ENCODE peak calls at places on chromosomes 1 and 21, in ten cellular contexts. W is neural progenitor cell, T is mammary epithelial cell, U is IMR-90, L is OCI-LY7, O is A549, F is Karpas-422, Y is endothelial cell of umbilical vein, J is neuronal stem cell, V is HCT116. R is an unnamed sample.

GRCh38 chr21:46095814-46096595 is 1.9 kb upstream of the COL6A2 start:
- DNase-seq in W (no peak), T (no peak), U (no peak), L (no peak), O (no peak), F (no peak), Y (no peak), J (no peak), V (no peak), R (no peak)

GRCh38 chr1:209513226-209513625 is 70.3 kb upstream of the CAMK1G start:
- DNase-seq in W (peak), T (peak), U (peak), L (peak), O (peak), F (peak), Y (peak), J (peak), V (peak), R (peak)

GRCh38 chr1:235783148-235783776 is 83.4 kb downstream of the LYST start:
- DNase-seq in W (peak), T (peak), U (peak), L (peak), O (peak), F (peak), Y (peak), J (peak), V (peak), R (peak)

GRCh38 chr1:86068126-86068805 is 88.3 kb downstream of the COL24A1 start:
- DNase-seq in W (no peak), T (no peak), U (peak), L (no peak), O (no peak), F (no peak), Y (peak), J (no peak), V (no peak), R (no peak)

GRCh38 chr1:39427369-39427768 is 64.1 kb upstream of the BMP8A start:
- DNase-seq in W (no peak), T (no peak), U (no peak), L (no peak), O (no peak), F (no peak), Y (no peak), J (no peak), V (no peak), R (no peak)

GRCh38 chr1:164622057-164622840 is 63.3 kb downstream of the PBX1 start:
- DNase-seq in W (no peak), T (no peak), U (no peak), L (no peak), O (no peak), F (no peak), Y (no peak), J (no peak), V (no peak), R (no peak)

GRCh38 chr1:230277201-230277771 is 148.8 kb downstream of the PGBD5 start:
- DNase-seq in W (peak), T (no peak), U (no peak), L (peak), O (no peak), F (no peak), Y (no peak), J (peak), V (no peak), R (no peak)

GRCh38 chr21:28375708-28376385 is 616.8 kb downstream of the LTN1 start:
- DNase-seq in W (no peak), T (no peak), U (peak), L (no peak), O (no peak), F (no peak), Y (peak), J (no peak), V (no peak), R (peak)

GRCh38 chr1:187759934-187760333 is 931.2 kb downstream of the PLA2G4A start:
- DNase-seq in W (no peak), T (no peak), U (peak), L (no peak), O (no peak), F (no peak), Y (no peak), J (no peak), V (no peak), R (no peak)

GRCh38 chr1:183812686-183813569 is 8.0 kb downstream of the RGL1 start:
- DNase-seq in W (peak), T (peak), U (peak), L (no peak), O (no peak), F (no peak), Y (peak), J (no peak), V (no peak), R (peak)

GRCh38 chr21:35770101-35770945 is 290.0 kb downstream of the SETD4 start:
- DNase-seq in W (no peak), T (no peak), U (no peak), L (no peak), O (no peak), F (no peak), Y (no peak), J (no peak), V (no peak), R (no peak)

GRCh38 chr21:33434770-33435360 is 31.7 kb downstream of the IFNGR2 start:
- DNase-seq in W (no peak), T (peak), U (peak), L (peak), O (no peak), F (no peak), Y (peak), J (no peak), V (no peak), R (peak)

GRCh38 chr1:6501414-6501813 is 9.9 kb upstream of the PLEKHG5 start:
- DNase-seq in W (no peak), T (no peak), U (no peak), L (no peak), O (no peak), F (no peak), Y (no peak), J (no peak), V (no peak), R (no peak)

GRCh38 chr1:84377480-84378095 is 20.7 kb upstream of the DNASE2B start:
- DNase-seq in W (no peak), T (peak), U (peak), L (no peak), O (no peak), F (no peak), Y (no peak), J (no peak), V (no peak), R (peak)

GRCh38 chr21:42437786-42438185 is 34.1 kb downstream of the UBASH3A start:
- DNase-seq in W (peak), T (no peak), U (peak), L (no peak), O (no peak), F (no peak), Y (no peak), J (peak), V (no peak), R (no peak)

GRCh38 chr1:161913482-161914140 is 110.1 kb downstream of the OLFML2B start:
- DNase-seq in W (no peak), T (peak), U (peak), L (no peak), O (peak), F (no peak), Y (no peak), J (no peak), V (no peak), R (no peak)

GRCh38 chr1:225911207-225912130 is 12.6 kb downstream of the PYCR2 start:
- DNase-seq in W (peak), T (no peak), U (peak), L (no peak), O (peak), F (no peak), Y (peak), J (peak), V (peak), R (peak)

GRCh38 chr1:231612393-231613089 is 14.0 kb upstream of the DISC1 start:
- DNase-seq in W (no peak), T (no peak), U (no peak), L (peak), O (no peak), F (peak), Y (no peak), J (no peak), V (no peak), R (no peak)

GRCh38 chr21:45580576-45581321 is 38.5 kb upstream of the SLC19A1 start:
- DNase-seq in W (no peak), T (no peak), U (no peak), L (no peak), O (no peak), F (no peak), Y (no peak), J (no peak), V (no peak), R (no peak)

GRCh38 chr1:87180682-87181081 is 148.0 kb upstream of the LMO4 start:
- DNase-seq in W (no peak), T (no peak), U (no peak), L (no peak), O (no peak), F (no peak), Y (no peak), J (no peak), V (no peak), R (no peak)

GRCh38 chr1:56758135-56758534 is 61.1 kb downstream of the FYB2 start:
- DNase-seq in W (peak), T (peak), U (no peak), L (no peak), O (peak), F (no peak), Y (no peak), J (peak), V (peak), R (no peak)

GRCh38 chr1:226047495-226047894 is 15.0 kb upstream of the H3-3A start:
- DNase-seq in W (no peak), T (no peak), U (peak), L (no peak), O (no peak), F (no peak), Y (no peak), J (no peak), V (no peak), R (no peak)

GRCh38 chr21:41865002-41865777 is 14.0 kb downstream of the PRDM15 start:
- DNase-seq in W (no peak), T (no peak), U (no peak), L (no peak), O (no peak), F (no peak), Y (no peak), J (no peak), V (no peak), R (no peak)

GRCh38 chr1:94416901-94417701 is 1.1 kb upstream of the ABCD3 start:
- DNase-seq in W (no peak), T (peak), U (peak), L (peak), O (peak), F (no peak), Y (peak), J (no peak), V (no peak), R (peak)

GRCh38 chr21:35783686-35784085 is 276.6 kb downstream of the SETD4 start:
- DNase-seq in W (no peak), T (peak), U (no peak), L (no peak), O (no peak), F (no peak), Y (no peak), J (no peak), V (no peak), R (no peak)

GRCh38 chr1:7224644-7225043 is 439.4 kb downstream of the CAMTA1 start:
- DNase-seq in W (peak), T (no peak), U (no peak), L (no peak), O (peak), F (peak), Y (no peak), J (no peak), V (peak), R (peak)

GRCh38 chr1:118258975-118259374 is 73.9 kb upstream of the SPAG17 start:
- DNase-seq in W (no peak), T (no peak), U (no peak), L (no peak), O (no peak), F (no peak), Y (no peak), J (no peak), V (no peak), R (no peak)

GRCh38 chr1:185720633-185721272 is 13.4 kb upstream of the HMCN1 start:
- DNase-seq in W (peak), T (peak), U (peak), L (peak), O (peak), F (peak), Y (peak), J (no peak), V (peak), R (peak)

GRCh38 chr1:93442276-93442675 is 5.6 kb upstream of the FNBP1L start:
- DNase-seq in W (no peak), T (peak), U (no peak), L (no peak), O (peak), F (no peak), Y (no peak), J (no peak), V (no peak), R (no peak)

GRCh38 chr1:186033744-186034345 is 299.7 kb downstream of the HMCN1 start:
- DNase-seq in W (no peak), T (peak), U (peak), L (no peak), O (no peak), F (no peak), Y (peak), J (no peak), V (no peak), R (peak)

DNA sequence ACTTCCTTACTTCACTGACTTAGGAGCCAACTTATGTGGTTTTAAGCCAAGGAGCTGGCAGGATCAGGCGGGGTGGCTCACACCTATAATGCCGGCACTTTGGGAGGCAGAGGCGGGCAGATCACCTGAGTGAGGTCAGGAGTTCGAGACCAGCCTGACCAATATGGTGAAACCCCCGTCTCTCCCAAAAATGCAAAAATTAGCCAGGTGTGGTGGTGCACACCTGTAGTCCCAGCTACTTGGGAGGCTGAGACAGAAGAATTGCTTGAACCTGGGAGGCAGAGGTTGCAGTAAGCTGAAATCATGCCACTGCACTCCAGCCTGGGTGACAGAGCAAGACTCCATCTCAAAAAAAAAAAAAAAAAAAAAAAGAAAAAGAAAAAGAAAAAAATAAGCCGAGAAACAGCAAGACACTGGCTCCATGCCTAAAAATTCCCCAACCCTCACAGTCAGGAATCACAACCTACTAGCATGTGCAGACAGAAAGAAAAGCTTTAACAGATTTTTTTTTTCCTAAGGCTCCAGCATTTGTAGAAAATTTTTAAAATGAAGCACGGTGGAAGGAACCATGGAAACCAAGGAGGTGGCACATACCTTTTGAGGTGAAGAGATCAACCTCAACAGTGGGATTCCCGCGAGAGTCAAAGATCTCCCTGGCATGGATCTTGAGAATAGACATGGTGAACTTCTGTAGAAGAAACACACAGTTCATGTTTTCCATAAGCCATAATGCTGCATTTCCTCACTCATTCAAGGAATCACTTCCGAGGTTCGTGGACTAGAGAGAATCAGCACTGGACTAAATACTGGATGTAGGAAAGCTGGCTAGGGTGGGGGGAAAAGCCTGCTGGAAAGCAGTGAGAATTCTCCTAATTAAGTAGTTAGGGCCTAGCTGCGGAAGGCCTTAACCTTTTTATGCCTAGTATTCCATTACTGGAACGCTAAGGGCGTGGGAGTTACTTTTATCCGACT is 4.0 kb downstream of the ENO1 start:
- DNase-seq in W (no peak), T (no peak), U (peak), L (no peak), O (no peak), F (no peak), Y (no peak), J (no peak), V (no peak), R (no peak)
- H3K4me2 ChIP-seq in W (peak), T (peak), U (peak), L (peak), O (peak), F (peak), Y (peak), J (no peak), V (peak), R (peak)

GRCh38 chr1:172391972-172392371 is 28.5 kb upstream of the C1orf105 start:
- DNase-seq in W (no peak), T (no peak), U (no peak), L (no peak), O (no peak), F (no peak), Y (no peak), J (no peak), V (no peak), R (no peak)
- H3K4me2 ChIP-seq in W (no peak), T (no peak), U (no peak), L (peak), O (no peak), F (no peak), Y (no peak), J (no peak), V (no peak), R (no peak)

DNA sequence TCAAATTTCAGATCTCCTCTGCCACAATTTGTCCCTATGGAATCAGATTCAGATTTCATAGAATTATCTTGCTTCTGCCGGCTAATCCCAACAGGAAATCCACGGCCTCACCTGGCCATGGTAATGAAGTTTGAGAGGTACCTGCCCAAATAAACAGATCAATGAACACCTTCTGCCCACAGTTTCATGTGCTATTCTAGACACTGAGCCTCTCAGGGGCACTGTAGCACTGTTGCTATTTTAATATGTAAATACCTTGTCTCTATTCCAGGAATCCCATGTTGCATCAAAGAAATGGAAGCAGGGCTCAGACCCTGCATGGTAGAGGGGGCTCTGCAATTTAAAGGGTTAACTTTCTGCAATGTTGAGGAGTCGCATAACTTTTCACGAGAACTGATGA is 593.1 kb downstream of the PTBP2 start:
- DNase-seq in W (no peak), T (no peak), U (no peak), L (no peak), O (no peak), F (no peak), Y (no peak), J (no peak), V (no peak), R (no peak)
- H3K4me2 ChIP-seq in W (no peak), T (no peak), U (no peak), L (no peak), O (no peak), F (no peak), Y (no peak), J (no peak), V (no peak), R (no peak)

GRCh38 chr1:62230724-62231123 is 36.1 kb downstream of the L1TD1 start:
- DNase-seq in W (no peak), T (peak), U (peak), L (no peak), O (peak), F (no peak), Y (no peak), J (no peak), V (peak), R (peak)

GRCh38 chr1:62228883-62229187 is 34.2 kb downstream of the L1TD1 start:
- DNase-seq in W (no peak), T (no peak), U (no peak), L (no peak), O (no peak), F (no peak), Y (no peak), J (no peak), V (no peak), R (no peak)

GRCh38 chr1:62229932-62230331 is 35.3 kb downstream of the L1TD1 start:
- DNase-seq in W (no peak), T (no peak), U (no peak), L (no peak), O (no peak), F (no peak), Y (no peak), J (no peak), V (no peak), R (no peak)

GRCh38 chr1:62228139-62228882 is 33.7 kb downstream of the L1TD1 start:
- DNase-seq in W (no peak), T (no peak), U (no peak), L (no peak), O (no peak), F (no peak), Y (no peak), J (no peak), V (no peak), R (no peak)

DNA sequence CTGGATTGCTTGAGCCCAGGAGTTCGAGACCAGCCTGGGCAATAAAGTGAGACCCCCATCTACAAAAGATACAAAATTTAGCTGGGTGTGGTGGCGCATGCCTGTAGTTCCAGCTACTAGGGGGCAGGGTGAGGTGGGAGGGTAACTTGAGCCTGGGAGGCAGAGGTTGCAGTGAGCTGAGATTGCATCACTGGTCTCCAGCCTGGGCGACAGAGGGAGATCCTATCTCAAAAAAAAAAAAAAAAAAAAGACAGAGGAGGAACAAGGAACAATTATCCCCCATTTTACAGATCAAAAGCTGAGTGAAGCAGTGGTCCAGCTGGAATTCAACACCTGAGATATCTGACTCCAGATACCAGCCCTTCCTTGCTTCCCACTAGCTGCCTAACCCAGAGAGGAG is 34.8 kb downstream of the L1TD1 start:
- DNase-seq in W (no peak), T (no peak), U (no peak), L (no peak), O (no peak), F (no peak), Y (no peak), J (no peak), V (no peak), R (no peak)
- H3K4me2 ChIP-seq in W (no peak), T (peak), U (no peak), L (no peak), O (peak), F (no peak), Y (no peak), J (no peak), V (no peak), R (no peak)

DNA sequence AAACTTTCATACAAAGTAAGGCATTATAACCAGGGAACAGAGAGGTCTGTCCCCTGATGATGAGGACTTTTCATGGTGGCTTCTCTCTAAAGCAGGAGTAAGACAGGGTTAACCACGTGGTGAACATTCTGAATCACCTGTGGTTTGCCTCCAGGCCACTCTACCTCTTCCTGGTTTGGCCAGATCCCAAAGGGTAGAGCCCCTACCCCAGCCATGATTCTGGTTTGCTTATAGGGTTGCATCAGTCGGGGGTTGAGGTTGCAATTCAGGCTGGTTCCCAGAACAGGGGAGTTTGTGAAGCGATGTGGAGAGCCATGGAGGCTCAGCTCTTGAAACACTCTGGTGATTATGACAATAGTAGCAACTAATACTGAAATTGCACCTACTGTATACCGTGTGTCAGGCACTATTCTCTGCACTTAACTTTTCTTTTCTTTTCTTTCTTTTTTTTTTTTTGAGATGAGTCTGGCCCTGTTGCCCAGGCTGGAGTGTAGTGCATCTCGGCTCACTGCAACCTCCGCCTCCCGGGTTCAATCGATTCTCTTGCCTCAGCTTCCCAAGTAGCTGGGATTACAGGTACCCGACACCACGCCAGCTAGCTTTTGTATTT is 8.3 kb downstream of the CNR2 start:
- DNase-seq in W (no peak), T (peak), U (no peak), L (no peak), O (no peak), F (no peak), Y (no peak), J (no peak), V (no peak), R (no peak)
- H3K4me2 ChIP-seq in W (no peak), T (no peak), U (no peak), L (peak), O (no peak), F (peak), Y (no peak), J (no peak), V (peak), R (no peak)